ENCODE peak calls at places on chromosomes 13 and 19, in five cellular contexts. One of them, this sample, is unnamed.

GRCh38 chr13:36919206-36919832 is 719 bp downstream of the SMAD9 start:
- DNase-seq in heart right ventricle: peak; percentile 29
- DNase-seq in DMS53: peak; percentile 69
- DNase-seq in iPS-NIHi11: peak; percentile 54
- DNase-seq in A172: peak; percentile 7
- DNase-seq in this sample: peak; percentile 36

GRCh38 chr13:19634129-19634740 is 776 bp downstream of the MPHOSPH8 start:
- DNase-seq in iPS-NIHi11: no peak
- DNase-seq in DMS53: peak; percentile 53
- DNase-seq in A172: peak; percentile 19
- DNase-seq in heart right ventricle: no peak
- DNase-seq in this sample: peak; percentile 35

GRCh38 chr19:3184847-3185481 is 766 bp upstream of the NCLN start:
- DNase-seq in heart right ventricle: no peak
- DNase-seq in iPS-NIHi11: no peak
- DNase-seq in A172: peak; percentile 19
- DNase-seq in DMS53: peak; percentile 86
- DNase-seq in this sample: peak; percentile 76

GRCh38 chr13:99192480-99192879 is 8.2 kb upstream of the UBAC2 start:
- DNase-seq in A172: no peak
- DNase-seq in heart right ventricle: no peak
- DNase-seq in iPS-NIHi11: no peak
- DNase-seq in DMS53: peak; percentile 29
- DNase-seq in this sample: no peak

GRCh38 chr13:66265446-66265845 is 964.7 kb downstream of the PCDH9 start:
- DNase-seq in heart right ventricle: no peak
- DNase-seq in DMS53: no peak
- DNase-seq in iPS-NIHi11: no peak
- DNase-seq in A172: no peak
- DNase-seq in this sample: no peak

GRCh38 chr19:4052114-4052992 is 14.3 kb downstream of the ZBTB7A start:
- DNase-seq in iPS-NIHi11: no peak
- DNase-seq in A172: peak; percentile 90
- DNase-seq in heart right ventricle: no peak
- DNase-seq in DMS53: no peak
- DNase-seq in this sample: peak; percentile 33

GRCh38 chr13:79386125-79386822 is 19.8 kb downstream of the RBM26 start:
- DNase-seq in A172: no peak
- DNase-seq in heart right ventricle: no peak
- DNase-seq in DMS53: no peak
- DNase-seq in iPS-NIHi11: no peak
- DNase-seq in this sample: no peak

GRCh38 chr19:16075430-16076153 is 703 bp upstream of the TPM4 start:
- DNase-seq in heart right ventricle: no peak
- DNase-seq in DMS53: no peak
- DNase-seq in A172: no peak
- DNase-seq in iPS-NIHi11: no peak
- DNase-seq in this sample: no peak

GRCh38 chr13:40206241-40207109 is 460.0 kb downstream of the FOXO1 start:
- DNase-seq in A172: no peak
- DNase-seq in DMS53: no peak
- DNase-seq in heart right ventricle: no peak
- DNase-seq in iPS-NIHi11: no peak
- DNase-seq in this sample: peak; percentile 58